ENCODE peak calls at places on chromosomes 13 and 19, in six cellular contexts. A, M, T, O, K and J are unnamed samples. For H3K36me3 and H3K9me3, the result is how much of the 10 kb centered on the place peaks cover.

GRCh38 chr13:80177327-80177726 is 163.6 kb downstream of the SPRY2 start:
- DNase-seq in A (no peak), M (no peak), T (no peak), O (no peak), K (no peak), J (no peak)

GRCh38 chr13:113155982-113156655 is 2.3 kb upstream of the PROZ start:
- DNase-seq in A (no peak), M (no peak), T (no peak), O (no peak), K (no peak), J (no peak)

GRCh38 chr13:79867248-79867647 is 386.3 kb downstream of the NDFIP2 start:
- DNase-seq in A (no peak), M (no peak), T (no peak), O (no peak), K (no peak), J (no peak)

GRCh38 chr13:40660692-40661091 is 5.7 kb downstream of the FOXO1 start:
- DNase-seq in A (no peak), M (no peak), T (no peak), O (no peak), K (no peak), J (no peak)

GRCh38 chr13:21060063-21060826 is 1.1 kb downstream of the LATS2 start:
- DNase-seq in A (peak), M (peak), T (peak), O (peak), K (no peak), J (peak)

GRCh38 chr19:49409441-49410029 is 13.7 kb downstream of the PTH2 start:
- DNase-seq in A (no peak), M (no peak), T (no peak), O (no peak), K (no peak), J (no peak)

GRCh38 chr13:114167885-114168284 is 11.2 kb upstream of the CFAP97D2 start:
- DNase-seq in A (no peak), M (no peak), T (no peak), O (no peak), K (no peak), J (no peak)

GRCh38 chr19:38703509-38703908 is 40.8 kb downstream of the CAPN12 start:
- DNase-seq in A (no peak), M (no peak), T (no peak), O (no peak), K (no peak), J (no peak)

GRCh38 chr19:34145741-34146202 is 26.5 kb upstream of the LSM14A start:
- DNase-seq in A (peak), M (peak), T (no peak), O (peak), K (peak), J (peak)

GRCh38 chr13:106990594-106990993 is 422.7 kb upstream of the ARGLU1 start:
- DNase-seq in A (no peak), M (no peak), T (no peak), O (no peak), K (no peak), J (no peak)

GRCh38 chr13:27393101-27393500 is 31.3 kb upstream of the GTF3A start:
- DNase-seq in A (no peak), M (no peak), T (no peak), O (no peak), K (no peak), J (peak)

GRCh38 chr13:61255035-61255796 is 160.4 kb downstream of the PCDH20 start:
- DNase-seq in A (no peak), M (no peak), T (no peak), O (peak), K (no peak), J (no peak)

GRCh38 chr19:45591004-45591637 is 6.5 kb upstream of the OPA3 start:
- DNase-seq in A (peak), M (peak), T (no peak), O (peak), K (no peak), J (no peak)

GRCh38 chr13:20121154-20121515 is 39.7 kb downstream of the GJA3 start:
- DNase-seq in A (no peak), M (no peak), T (no peak), O (peak), K (no peak), J (no peak)

GRCh38 chr13:112322562-112322961 is 53.6 kb upstream of the SPACA7 start:
- DNase-seq in A (no peak), M (no peak), T (no peak), O (no peak), K (no peak), J (no peak)

GRCh38 chr19:49056101-49056901 is 1.2 kb downstream of the CGB7 start:
- DNase-seq in A (peak), M (peak), T (peak), O (peak), K (peak), J (peak)

GRCh38 chr19:40165362-40165937 is 25.8 kb upstream of the MAP3K10 start:
- DNase-seq in A (peak), M (peak), T (peak), O (peak), K (peak), J (peak)

GRCh38 chr19:55257461-55258411 is 1.1 kb downstream of the PPP6R1 start:
- DNase-seq in A (no peak), M (peak), T (no peak), O (peak), K (no peak), J (peak)

GRCh38 chr19:19064811-19065745 is 1.3 kb downstream of the SLC25A42 start:
- DNase-seq in A (peak), M (no peak), T (no peak), O (peak), K (peak), J (peak)

GRCh38 chr13:102724923-102725322 is 30.1 kb upstream of the METTL21C start:
- DNase-seq in A (no peak), M (no peak), T (no peak), O (no peak), K (no peak), J (peak)

GRCh38 chr13:47230155-47230554 is 333.3 kb upstream of the HTR2A start:
- DNase-seq in A (no peak), M (no peak), T (no peak), O (no peak), K (no peak), J (no peak)

GRCh38 chr19:1093811-1094553 is 1.2 kb downstream of the POLR2E start:
- DNase-seq in A (no peak), M (no peak), T (peak), O (no peak), K (no peak), J (no peak)

GRCh38 chr19:49690656-49691242 is at the start of gene CPT1C:
- DNase-seq in A (peak), M (peak), T (peak), O (peak), K (peak), J (no peak)

GRCh38 chr13:65026505-65026904 is 2203.6 kb downstream of the PCDH9 start:
- DNase-seq in A (no peak), M (no peak), T (no peak), O (no peak), K (no peak), J (no peak)

GRCh38 chr19:788821-789472 is 8.3 kb upstream of the PTBP1 start:
- DNase-seq in A (no peak), M (no peak), T (no peak), O (peak), K (no peak), J (no peak)

GRCh38 chr13:37295046-37295445 is 189.6 kb upstream of the CSNK1A1L start:
- DNase-seq in A (no peak), M (no peak), T (peak), O (no peak), K (no peak), J (peak)

GRCh38 chr19:56837492-56837891 is 3.0 kb downstream of the PEG3 start:
- DNase-seq in A (peak), M (peak), T (peak), O (no peak), K (no peak), J (no peak)

GRCh38 chr13:100546713-100547405 is 41.7 kb downstream of the GGACT start:
- DNase-seq in A (no peak), M (no peak), T (no peak), O (peak), K (no peak), J (no peak)

GRCh38 chr13:56351041-56351440 is 789.7 kb upstream of the PRR20A start:
- DNase-seq in A (no peak), M (no peak), T (no peak), O (peak), K (no peak), J (no peak)

GRCh38 chr19:1090731-1091543 is 4.2 kb downstream of the POLR2E start:
- DNase-seq in A (no peak), M (no peak), T (no peak), O (no peak), K (no peak), J (no peak)

GRCh38 chr13:49310251-49310650 is 62.5 kb downstream of the CDADC1 start:
- DNase-seq in A (no peak), M (no peak), T (no peak), O (no peak), K (no peak), J (no peak)

GRCh38 chr13:49311816-49312215 is 64.1 kb downstream of the CDADC1 start:
- DNase-seq in A (no peak), M (no peak), T (no peak), O (no peak), K (no peak), J (no peak)

GRCh38 chr13:49315036-49315565 is 67.4 kb downstream of the CDADC1 start:
- DNase-seq in A (no peak), M (no peak), T (no peak), O (no peak), K (no peak), J (no peak)

GRCh38 chr13:49315756-49316481 is 68.2 kb downstream of the CDADC1 start:
- DNase-seq in A (no peak), M (no peak), T (no peak), O (no peak), K (no peak), J (no peak)

GRCh38 chr13:49314344-49314882 is 66.7 kb downstream of the CDADC1 start:
- DNase-seq in A (no peak), M (no peak), T (no peak), O (no peak), K (no peak), J (no peak)
- H3K4me3 ChIP-seq in A (no peak), M (no peak), T (no peak), O (no peak), K (no peak), J (no peak)

DNA sequence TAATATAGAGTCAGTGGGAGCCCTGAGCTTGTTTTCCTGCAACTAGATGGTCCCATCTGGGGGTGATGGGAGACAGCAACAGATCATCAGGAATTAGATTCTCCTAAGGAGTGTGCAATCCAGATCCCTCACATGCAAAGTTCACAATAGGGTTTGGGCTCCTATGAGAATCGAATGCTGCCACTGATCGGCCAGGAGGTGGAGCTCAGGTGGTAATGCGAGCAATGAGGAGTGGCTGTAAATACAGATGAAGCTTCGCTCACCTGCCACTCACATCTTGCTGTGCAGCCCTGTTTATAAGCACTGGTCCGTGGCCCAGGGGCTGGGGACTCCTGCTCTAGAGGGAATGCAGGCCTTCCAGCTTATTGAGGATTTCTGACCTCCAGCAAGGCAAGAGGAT is 5.7 kb downstream of the ZNF558 start:
- DNase-seq in A (no peak), M (no peak), T (no peak), O (no peak), K (no peak), J (no peak)
- H3K36me3 ChIP-seq in A (under half), M (under half), T (under half), O (under half), K (under half), J (half or more)

GRCh38 chr19:51919606-51920005 is 7.7 kb upstream of the ZNF613 start:
- DNase-seq in A (no peak), M (no peak), T (no peak), O (no peak), K (no peak), J (no peak)
- H3K9me3 ChIP-seq in A (half or more), M (half or more), T (half or more), O (half or more), K (half or more), J (under half)

DNA sequence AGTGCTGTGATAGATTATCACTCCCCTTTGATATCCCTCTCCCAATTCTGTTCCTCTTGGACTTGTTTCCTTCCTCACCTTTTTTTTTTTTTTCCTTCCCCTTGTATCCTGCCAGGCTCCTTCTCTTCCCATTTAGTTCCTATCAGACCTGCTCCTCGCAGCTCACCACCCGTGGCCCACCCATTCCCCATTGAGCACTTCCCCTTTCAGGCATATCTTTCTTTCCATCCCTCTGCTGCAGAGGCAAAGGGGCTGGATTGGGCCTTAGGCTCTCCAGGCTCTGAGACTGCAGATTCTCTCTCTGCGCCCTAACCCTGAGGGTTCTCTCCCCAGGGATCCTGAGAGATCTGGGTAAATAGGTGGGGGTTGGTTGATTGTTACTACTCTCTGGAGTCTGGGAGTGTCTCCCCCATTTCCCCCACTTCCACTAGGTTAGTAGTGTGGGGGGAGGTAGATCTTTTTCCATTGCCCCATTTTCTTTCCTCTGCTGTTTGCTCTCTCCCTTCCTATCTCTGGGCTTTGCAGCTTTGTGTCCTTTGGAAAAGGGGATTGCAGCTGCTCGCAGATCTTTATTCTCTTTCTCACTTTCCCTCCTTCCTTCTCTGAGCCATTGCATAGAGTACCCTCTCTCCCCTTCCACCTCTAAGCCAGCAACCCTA is 2.3 kb downstream of the ARHGAP35 start:
- DNase-seq in A (no peak), M (no peak), T (no peak), O (no peak), K (no peak), J (no peak)
- H3K4me3 ChIP-seq in A (no peak), M (no peak), T (peak), O (peak), K (peak), J (peak)